ENCODE peak calls at places on chromosomes 7 and 10, in seven cellular contexts. One of them, this sample, is unnamed.
A peak's percentile ranks its signal among the peaks of the same experiment; 100 is the strongest.

GRCh38 chr10:114893248-114893647 is 44.7 kb upstream of the TRUB1 start:
- DNase-seq in IMR-90: peak; percentile 15
- DNase-seq in GM23248: no peak
- DNase-seq in SK-N-SH: no peak
- DNase-seq in adipocyte: no peak
- DNase-seq in naive thymus-derived CD4-positive, alpha-beta T cell: no peak
- DNase-seq in CD8-positive, alpha-beta memory T cell: no peak
- DNase-seq in this sample: peak; percentile 44

GRCh38 chr10:45179716-45180115 is 135.7 kb downstream of the OR13A1 start:
- DNase-seq in IMR-90: peak; percentile 6
- DNase-seq in GM23248: peak; percentile 24
- DNase-seq in SK-N-SH: peak; percentile 13
- DNase-seq in adipocyte: no peak
- DNase-seq in naive thymus-derived CD4-positive, alpha-beta T cell: no peak
- DNase-seq in CD8-positive, alpha-beta memory T cell: no peak
- DNase-seq in this sample: no peak

GRCh38 chr7:2757361-2757903 is 69.4 kb downstream of the AMZ1 start:
- DNase-seq in IMR-90: no peak
- DNase-seq in GM23248: peak; percentile 86
- DNase-seq in SK-N-SH: peak; percentile 61
- DNase-seq in adipocyte: peak; percentile 74
- DNase-seq in naive thymus-derived CD4-positive, alpha-beta T cell: no peak
- DNase-seq in CD8-positive, alpha-beta memory T cell: no peak
- DNase-seq in this sample: peak; percentile 42

GRCh38 chr7:41771717-41772116 is 68.8 kb upstream of the INHBA start:
- DNase-seq in IMR-90: no peak
- DNase-seq in GM23248: no peak
- DNase-seq in SK-N-SH: no peak
- DNase-seq in adipocyte: no peak
- DNase-seq in naive thymus-derived CD4-positive, alpha-beta T cell: no peak
- DNase-seq in CD8-positive, alpha-beta memory T cell: no peak
- DNase-seq in this sample: no peak

GRCh38 chr10:25738776-25739175 is 195.3 kb upstream of the MYO3A start:
- DNase-seq in IMR-90: no peak
- DNase-seq in GM23248: no peak
- DNase-seq in SK-N-SH: no peak
- DNase-seq in adipocyte: no peak
- DNase-seq in naive thymus-derived CD4-positive, alpha-beta T cell: no peak
- DNase-seq in CD8-positive, alpha-beta memory T cell: no peak
- DNase-seq in this sample: no peak

GRCh38 chr10:103685880-103686669 is 169.3 kb downstream of the SH3PXD2A start:
- DNase-seq in IMR-90: peak; percentile 64
- DNase-seq in GM23248: peak; percentile 84
- DNase-seq in SK-N-SH: peak; percentile 86
- DNase-seq in adipocyte: peak; percentile 91
- DNase-seq in naive thymus-derived CD4-positive, alpha-beta T cell: peak; percentile 65
- DNase-seq in CD8-positive, alpha-beta memory T cell: peak; percentile 51
- DNase-seq in this sample: peak; percentile 57

GRCh38 chr10:52400564-52400963 is 86.5 kb downstream of the DKK1 start:
- DNase-seq in IMR-90: peak; percentile 50
- DNase-seq in GM23248: peak; percentile 15
- DNase-seq in SK-N-SH: no peak
- DNase-seq in adipocyte: peak; percentile 39
- DNase-seq in naive thymus-derived CD4-positive, alpha-beta T cell: no peak
- DNase-seq in CD8-positive, alpha-beta memory T cell: no peak
- DNase-seq in this sample: no peak

GRCh38 chr10:24444337-24444736 is 235.4 kb downstream of the KIAA1217 start:
- DNase-seq in IMR-90: peak; percentile 96
- DNase-seq in GM23248: peak; percentile 91
- DNase-seq in SK-N-SH: no peak
- DNase-seq in adipocyte: peak; percentile 53
- DNase-seq in naive thymus-derived CD4-positive, alpha-beta T cell: no peak
- DNase-seq in CD8-positive, alpha-beta memory T cell: no peak
- DNase-seq in this sample: no peak

GRCh38 chr10:21166557-21167287 is 269.6 kb upstream of the NEBL start:
- DNase-seq in IMR-90: no peak
- DNase-seq in GM23248: no peak
- DNase-seq in SK-N-SH: no peak
- DNase-seq in adipocyte: no peak
- DNase-seq in naive thymus-derived CD4-positive, alpha-beta T cell: no peak
- DNase-seq in CD8-positive, alpha-beta memory T cell: no peak
- DNase-seq in this sample: no peak

GRCh38 chr7:71173955-71174354 is 42.0 kb downstream of the GALNT17 start:
- DNase-seq in IMR-90: no peak
- DNase-seq in GM23248: peak; percentile 13
- DNase-seq in SK-N-SH: no peak
- DNase-seq in adipocyte: no peak
- DNase-seq in naive thymus-derived CD4-positive, alpha-beta T cell: no peak
- DNase-seq in CD8-positive, alpha-beta memory T cell: no peak
- DNase-seq in this sample: no peak

GRCh38 chr7:17444673-17445072 is 146.2 kb downstream of the AHR start:
- DNase-seq in IMR-90: peak; percentile 34
- DNase-seq in GM23248: peak; percentile 26
- DNase-seq in SK-N-SH: no peak
- DNase-seq in adipocyte: peak; percentile 29
- DNase-seq in naive thymus-derived CD4-positive, alpha-beta T cell: no peak
- DNase-seq in CD8-positive, alpha-beta memory T cell: no peak
- DNase-seq in this sample: no peak

GRCh38 chr10:68251146-68251545 is 19.2 kb upstream of the ATOH7 start:
- DNase-seq in IMR-90: no peak
- DNase-seq in GM23248: no peak
- DNase-seq in SK-N-SH: no peak
- DNase-seq in adipocyte: no peak
- DNase-seq in naive thymus-derived CD4-positive, alpha-beta T cell: no peak
- DNase-seq in CD8-positive, alpha-beta memory T cell: no peak
- DNase-seq in this sample: no peak

GRCh38 chr7:43537765-43538403 is 45.0 kb upstream of the STK17A start:
- DNase-seq in IMR-90: no peak
- DNase-seq in GM23248: peak; percentile 29
- DNase-seq in SK-N-SH: no peak
- DNase-seq in adipocyte: peak; percentile 9
- DNase-seq in naive thymus-derived CD4-positive, alpha-beta T cell: no peak
- DNase-seq in CD8-positive, alpha-beta memory T cell: no peak
- DNase-seq in this sample: no peak

DNA sequence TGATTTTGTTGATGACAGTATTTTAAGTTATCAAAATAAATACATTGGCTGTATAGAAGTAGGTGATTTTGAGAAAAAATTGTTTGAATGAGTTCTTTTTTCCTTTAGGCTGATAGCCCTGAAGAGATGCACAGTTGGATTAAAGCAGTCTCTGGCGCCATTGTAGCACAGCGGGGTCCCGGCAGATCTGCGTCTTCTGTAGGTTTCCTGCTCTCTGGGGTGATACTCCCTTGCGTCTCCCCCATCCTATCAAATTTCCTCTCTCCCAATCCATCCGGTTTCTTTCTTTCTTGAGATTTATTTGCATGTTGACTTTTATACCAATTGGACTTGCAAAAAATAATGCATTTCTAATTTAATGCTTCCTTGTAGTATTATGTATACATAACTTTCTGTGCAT is 27.6 kb upstream of the ARMS2 start:
- DNase-seq in IMR-90: no peak
- DNase-seq in GM23248: no peak
- DNase-seq in SK-N-SH: no peak
- DNase-seq in adipocyte: no peak
- DNase-seq in naive thymus-derived CD4-positive, alpha-beta T cell: no peak
- DNase-seq in CD8-positive, alpha-beta memory T cell: no peak
- DNase-seq in this sample: no peak
- H3K9me3 ChIP-seq in IMR-90: no peaks in the 10 kb centered on the region
- H3K9me3 ChIP-seq in GM23248: no peaks in the 10 kb centered on the region
- H3K9me3 ChIP-seq in SK-N-SH: no peaks in the 10 kb centered on the region
- H3K9me3 ChIP-seq in adipocyte: no peaks in the 10 kb centered on the region
- H3K9me3 ChIP-seq in naive thymus-derived CD4-positive, alpha-beta T cell: no peaks in the 10 kb centered on the region
- H3K9me3 ChIP-seq in CD8-positive, alpha-beta memory T cell: no peaks in the 10 kb centered on the region
- H3K9me3 ChIP-seq in this sample: no peaks in the 10 kb centered on the region

DNA sequence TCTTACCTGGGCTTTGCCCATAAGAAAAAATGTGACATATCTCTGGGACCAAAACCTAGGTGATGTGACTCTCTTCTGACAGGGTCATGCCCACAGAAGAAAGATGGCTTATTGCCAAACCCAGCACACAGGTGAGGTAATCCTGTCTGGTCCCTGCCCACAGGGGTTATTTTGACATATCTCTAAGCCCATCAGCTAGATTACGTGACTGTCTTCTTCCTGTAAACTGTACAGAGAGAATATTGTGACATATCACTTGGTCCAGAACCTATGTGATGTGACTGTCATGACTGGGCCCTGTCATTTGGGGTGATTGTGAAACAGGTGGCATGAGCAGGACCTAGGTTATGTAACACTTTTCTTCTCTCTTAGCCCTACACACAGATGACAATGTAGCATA is 48.8 kb upstream of the ZNF680 start:
- DNase-seq in IMR-90: no peak
- DNase-seq in GM23248: no peak
- DNase-seq in SK-N-SH: no peak
- DNase-seq in adipocyte: no peak
- DNase-seq in naive thymus-derived CD4-positive, alpha-beta T cell: no peak
- DNase-seq in CD8-positive, alpha-beta memory T cell: no peak
- DNase-seq in this sample: no peak
- H3K9me3 ChIP-seq in IMR-90: peaks cover 9% of the 10 kb centered on the region
- H3K9me3 ChIP-seq in GM23248: no peaks in the 10 kb centered on the region
- H3K9me3 ChIP-seq in SK-N-SH: no peaks in the 10 kb centered on the region
- H3K9me3 ChIP-seq in adipocyte: no peaks in the 10 kb centered on the region
- H3K9me3 ChIP-seq in naive thymus-derived CD4-positive, alpha-beta T cell: no peaks in the 10 kb centered on the region
- H3K9me3 ChIP-seq in CD8-positive, alpha-beta memory T cell: no peaks in the 10 kb centered on the region
- H3K9me3 ChIP-seq in this sample: no peaks in the 10 kb centered on the region

GRCh38 chr10:18583575-18584270 is 67.7 kb downstream of the NSUN6 start:
- DNase-seq in IMR-90: no peak
- DNase-seq in GM23248: peak; percentile 38
- DNase-seq in SK-N-SH: no peak
- DNase-seq in adipocyte: no peak
- DNase-seq in naive thymus-derived CD4-positive, alpha-beta T cell: no peak
- DNase-seq in CD8-positive, alpha-beta memory T cell: no peak
- DNase-seq in this sample: no peak

GRCh38 chr10:18577823-18578685 is 73.3 kb downstream of the NSUN6 start:
- DNase-seq in IMR-90: no peak
- DNase-seq in GM23248: no peak
- DNase-seq in SK-N-SH: no peak
- DNase-seq in adipocyte: no peak
- DNase-seq in naive thymus-derived CD4-positive, alpha-beta T cell: no peak
- DNase-seq in CD8-positive, alpha-beta memory T cell: no peak
- DNase-seq in this sample: no peak

DNA sequence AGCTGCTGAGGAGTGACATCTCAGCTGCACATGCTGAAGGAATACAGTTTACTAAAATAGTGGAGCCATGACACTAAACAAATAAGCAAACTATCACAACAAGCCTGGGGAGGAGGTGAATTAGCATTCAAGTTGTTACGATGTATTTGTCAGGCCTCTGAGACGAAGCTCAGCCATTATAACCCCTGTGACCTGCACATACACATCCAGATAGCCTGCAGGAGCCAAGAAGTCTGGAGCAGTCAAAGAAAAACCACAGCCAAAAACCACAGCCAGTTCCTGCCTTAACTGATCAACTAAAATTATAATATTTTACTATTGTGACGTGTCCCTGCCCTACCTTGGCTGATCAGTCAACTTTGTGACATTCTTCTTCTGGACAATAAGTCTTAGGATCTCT is 68.6 kb downstream of the NSUN6 start:
- DNase-seq in IMR-90: peak; percentile 11
- DNase-seq in GM23248: no peak
- DNase-seq in SK-N-SH: no peak
- DNase-seq in adipocyte: no peak
- DNase-seq in naive thymus-derived CD4-positive, alpha-beta T cell: no peak
- DNase-seq in CD8-positive, alpha-beta memory T cell: no peak
- DNase-seq in this sample: peak; percentile 6
- H3K9me3 ChIP-seq in IMR-90: peaks cover 4% of the 10 kb centered on the region
- H3K9me3 ChIP-seq in GM23248: no peaks in the 10 kb centered on the region
- H3K9me3 ChIP-seq in SK-N-SH: no peaks in the 10 kb centered on the region
- H3K9me3 ChIP-seq in adipocyte: peaks cover 9% of the 10 kb centered on the region
- H3K9me3 ChIP-seq in naive thymus-derived CD4-positive, alpha-beta T cell: peaks cover 4% of the 10 kb centered on the region
- H3K9me3 ChIP-seq in CD8-positive, alpha-beta memory T cell: no peaks in the 10 kb centered on the region
- H3K9me3 ChIP-seq in this sample: no peaks in the 10 kb centered on the region

GRCh38 chr10:133381041-133381440 is 2.0 kb downstream of the PAOX start:
- DNase-seq in IMR-90: no peak
- DNase-seq in GM23248: no peak
- DNase-seq in SK-N-SH: no peak
- DNase-seq in adipocyte: no peak
- DNase-seq in naive thymus-derived CD4-positive, alpha-beta T cell: no peak
- DNase-seq in CD8-positive, alpha-beta memory T cell: no peak
- DNase-seq in this sample: no peak

GRCh38 chr10:133377818-133378250 is 1.2 kb upstream of the PAOX start:
- DNase-seq in IMR-90: no peak
- DNase-seq in GM23248: no peak
- DNase-seq in SK-N-SH: no peak
- DNase-seq in adipocyte: no peak
- DNase-seq in naive thymus-derived CD4-positive, alpha-beta T cell: no peak
- DNase-seq in CD8-positive, alpha-beta memory T cell: no peak
- DNase-seq in this sample: no peak

GRCh38 chr10:133379801-133380666 is 972 bp downstream of the PAOX start:
- DNase-seq in IMR-90: no peak
- DNase-seq in GM23248: no peak
- DNase-seq in SK-N-SH: no peak
- DNase-seq in adipocyte: no peak
- DNase-seq in naive thymus-derived CD4-positive, alpha-beta T cell: no peak
- DNase-seq in CD8-positive, alpha-beta memory T cell: no peak
- DNase-seq in this sample: no peak

GRCh38 chr10:133378251-133379096 is 588 bp upstream of the PAOX start:
- DNase-seq in IMR-90: peak; percentile 32
- DNase-seq in GM23248: peak; percentile 74
- DNase-seq in SK-N-SH: peak; percentile 82
- DNase-seq in adipocyte: peak; percentile 69
- DNase-seq in naive thymus-derived CD4-positive, alpha-beta T cell: peak; percentile 58
- DNase-seq in CD8-positive, alpha-beta memory T cell: peak; percentile 48
- DNase-seq in this sample: peak; percentile 31

DNA sequence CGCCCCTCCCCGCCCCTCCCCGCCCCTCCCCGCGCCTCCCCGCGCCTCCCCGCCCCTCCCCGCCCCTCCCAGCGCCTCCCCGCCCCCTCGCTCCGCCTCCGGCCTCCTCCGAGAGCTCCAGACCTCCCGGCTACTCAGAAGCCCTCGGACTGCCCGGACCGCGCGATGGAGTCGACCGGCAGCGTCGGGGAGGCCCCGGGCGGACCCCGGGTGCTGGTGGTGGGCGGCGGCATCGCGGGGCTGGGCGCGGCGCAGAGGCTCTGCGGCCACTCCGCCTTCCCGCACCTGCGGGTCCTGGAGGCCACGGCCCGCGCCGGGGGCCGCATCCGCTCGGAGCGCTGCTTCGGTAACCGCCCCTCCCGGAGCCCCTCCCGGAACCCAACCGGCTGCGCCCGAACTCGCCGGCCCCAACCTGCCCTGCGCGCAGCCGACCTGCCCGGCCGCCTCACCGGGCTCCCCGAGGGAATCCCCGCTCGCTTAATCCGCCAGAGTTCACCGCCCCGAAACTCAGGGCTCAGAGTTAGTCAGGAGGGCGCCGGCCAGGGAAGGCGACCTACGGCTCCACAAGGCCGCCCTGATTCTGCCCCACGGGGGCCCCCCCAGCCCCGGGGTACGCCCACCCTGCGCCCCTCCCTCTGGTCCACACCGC is at the start of gene PAOX:
- DNase-seq in IMR-90: peak; percentile 46
- DNase-seq in GM23248: peak; percentile 71
- DNase-seq in SK-N-SH: peak; percentile 93
- DNase-seq in adipocyte: peak; percentile 82
- DNase-seq in naive thymus-derived CD4-positive, alpha-beta T cell: peak; percentile 44
- DNase-seq in CD8-positive, alpha-beta memory T cell: peak; percentile 62
- DNase-seq in this sample: peak; percentile 21
- H3K9me3 ChIP-seq in IMR-90: no peaks in the 10 kb centered on the region
- H3K9me3 ChIP-seq in GM23248: no peaks in the 10 kb centered on the region
- H3K9me3 ChIP-seq in SK-N-SH: no peaks in the 10 kb centered on the region
- H3K9me3 ChIP-seq in adipocyte: no peaks in the 10 kb centered on the region
- H3K9me3 ChIP-seq in naive thymus-derived CD4-positive, alpha-beta T cell: no peaks in the 10 kb centered on the region
- H3K9me3 ChIP-seq in CD8-positive, alpha-beta memory T cell: no peaks in the 10 kb centered on the region
- H3K9me3 ChIP-seq in this sample: no peaks in the 10 kb centered on the region